ENCODE peak calls at places on chromosomes 11 and 22, in six cellular contexts. One of them, this sample, is unnamed.

GRCh38 chr11:35649984-35650383 is 12.6 kb upstream of the TRIM44 start:
- DNase-seq in IMR-90: peak; percentile 84
- DNase-seq in trophoblast cell: no peak
- DNase-seq in H1: no peak
- DNase-seq in H9: no peak
- DNase-seq in mesenchymal stem cell: peak; percentile 70
- DNase-seq in this sample: no peak

GRCh38 chr22:49668402-49668801 is 159.3 kb downstream of the BRD1 start:
- DNase-seq in IMR-90: no peak
- DNase-seq in trophoblast cell: no peak
- DNase-seq in H1: peak; percentile 33
- DNase-seq in H9: peak; percentile 16
- DNase-seq in mesenchymal stem cell: no peak
- DNase-seq in this sample: no peak

GRCh38 chr11:74417860-74418508 is 19.8 kb upstream of the PGM2L1 start:
- DNase-seq in IMR-90: peak; percentile 14
- DNase-seq in trophoblast cell: no peak
- DNase-seq in H1: no peak
- DNase-seq in H9: no peak
- DNase-seq in mesenchymal stem cell: peak; percentile 26
- DNase-seq in this sample: no peak

GRCh38 chr11:121129362-121130340 is 28.6 kb downstream of the TECTA start:
- DNase-seq in IMR-90: no peak
- DNase-seq in trophoblast cell: peak; percentile 73
- DNase-seq in H1: no peak
- DNase-seq in H9: no peak
- DNase-seq in mesenchymal stem cell: no peak
- DNase-seq in this sample: no peak

GRCh38 chr11:62574363-62575057 is 819 bp upstream of the EEF1G start:
- DNase-seq in IMR-90: peak; percentile 29
- DNase-seq in trophoblast cell: peak; percentile 42
- DNase-seq in H1: no peak
- DNase-seq in H9: no peak
- DNase-seq in mesenchymal stem cell: no peak
- DNase-seq in this sample: no peak

GRCh38 chr11:106344392-106344791 is 266.9 kb downstream of the AASDHPPT start:
- DNase-seq in IMR-90: peak; percentile 75
- DNase-seq in trophoblast cell: no peak
- DNase-seq in H1: no peak
- DNase-seq in H9: no peak
- DNase-seq in mesenchymal stem cell: no peak
- DNase-seq in this sample: no peak

GRCh38 chr11:67615455-67616430 is 9.0 kb downstream of the NDUFV1 start:
- DNase-seq in IMR-90: no peak
- DNase-seq in trophoblast cell: peak; percentile 60
- DNase-seq in H1: peak; percentile 93
- DNase-seq in H9: peak; percentile 88
- DNase-seq in mesenchymal stem cell: no peak
- DNase-seq in this sample: no peak

GRCh38 chr22:39454385-39454871 is 2.4 kb upstream of the MGAT3 start:
- DNase-seq in IMR-90: no peak
- DNase-seq in trophoblast cell: peak; percentile 61
- DNase-seq in H1: no peak
- DNase-seq in H9: peak; percentile 70
- DNase-seq in mesenchymal stem cell: no peak
- DNase-seq in this sample: no peak

GRCh38 chr11:18492888-18493287 is 33.9 kb downstream of the TSG101 start:
- DNase-seq in IMR-90: no peak
- DNase-seq in trophoblast cell: no peak
- DNase-seq in H1: no peak
- DNase-seq in H9: no peak
- DNase-seq in mesenchymal stem cell: no peak
- DNase-seq in this sample: no peak

GRCh38 chr11:127106938-127107337 is 106.4 kb upstream of the KIRREL3 start:
- DNase-seq in IMR-90: no peak
- DNase-seq in trophoblast cell: no peak
- DNase-seq in H1: no peak
- DNase-seq in H9: no peak
- DNase-seq in mesenchymal stem cell: no peak
- DNase-seq in this sample: no peak

GRCh38 chr11:109112748-109113378 is 309.1 kb upstream of the C11orf87 start:
- DNase-seq in IMR-90: no peak
- DNase-seq in trophoblast cell: no peak
- DNase-seq in H1: no peak
- DNase-seq in H9: no peak
- DNase-seq in mesenchymal stem cell: no peak
- DNase-seq in this sample: no peak

GRCh38 chr11:36405585-36406367 is 104.3 kb downstream of the TRAF6 start:
- DNase-seq in IMR-90: no peak
- DNase-seq in trophoblast cell: peak; percentile 68
- DNase-seq in H1: no peak
- DNase-seq in H9: no peak
- DNase-seq in mesenchymal stem cell: no peak
- DNase-seq in this sample: no peak

GRCh38 chr11:19290356-19290755 is 49.6 kb upstream of the E2F8 start:
- DNase-seq in IMR-90: no peak
- DNase-seq in trophoblast cell: no peak
- DNase-seq in H1: no peak
- DNase-seq in H9: no peak
- DNase-seq in mesenchymal stem cell: peak; percentile 5
- DNase-seq in this sample: no peak

GRCh38 chr11:13338437-13339069 is 61.0 kb downstream of the BMAL1 start:
- DNase-seq in IMR-90: peak; percentile 69
- DNase-seq in trophoblast cell: no peak
- DNase-seq in H1: no peak
- DNase-seq in H9: no peak
- DNase-seq in mesenchymal stem cell: peak; percentile 70
- DNase-seq in this sample: no peak

GRCh38 chr11:87536565-87536964 is 498.8 kb downstream of the TMEM135 start:
- DNase-seq in IMR-90: no peak
- DNase-seq in trophoblast cell: no peak
- DNase-seq in H1: no peak
- DNase-seq in H9: no peak
- DNase-seq in mesenchymal stem cell: no peak
- DNase-seq in this sample: no peak

GRCh38 chr11:12900496-12900895 is 108.6 kb upstream of the RASSF10 start:
- DNase-seq in IMR-90: peak; percentile 94
- DNase-seq in trophoblast cell: peak; percentile 93
- DNase-seq in H1: no peak
- DNase-seq in H9: no peak
- DNase-seq in mesenchymal stem cell: peak; percentile 93
- DNase-seq in this sample: no peak

GRCh38 chr22:28894320-28894719 is 10.9 kb downstream of the ZNRF3 start:
- DNase-seq in IMR-90: no peak
- DNase-seq in trophoblast cell: no peak
- DNase-seq in H1: no peak
- DNase-seq in H9: no peak
- DNase-seq in mesenchymal stem cell: no peak
- DNase-seq in this sample: no peak

GRCh38 chr11:12827929-12828812 is 153.9 kb downstream of the TEAD1 start:
- DNase-seq in IMR-90: peak; percentile 79
- DNase-seq in trophoblast cell: peak; percentile 56
- DNase-seq in H1: no peak
- DNase-seq in H9: peak; percentile 63
- DNase-seq in mesenchymal stem cell: peak; percentile 86
- DNase-seq in this sample: peak; percentile 73

GRCh38 chr22:35099883-35100282 is 33.9 kb downstream of the ISX start:
- DNase-seq in IMR-90: no peak
- DNase-seq in trophoblast cell: no peak
- DNase-seq in H1: no peak
- DNase-seq in H9: no peak
- DNase-seq in mesenchymal stem cell: no peak
- DNase-seq in this sample: no peak

GRCh38 chr11:72511393-72512047 is 77.2 kb upstream of the CLPB start:
- DNase-seq in IMR-90: no peak
- DNase-seq in trophoblast cell: peak; percentile 37
- DNase-seq in H1: no peak
- DNase-seq in H9: no peak
- DNase-seq in mesenchymal stem cell: peak; percentile 10
- DNase-seq in this sample: no peak

GRCh38 chr11:57645716-57646085 is 4.0 kb downstream of the YPEL4 start:
- DNase-seq in IMR-90: no peak
- DNase-seq in trophoblast cell: no peak
- DNase-seq in H1: peak; percentile 70
- DNase-seq in H9: no peak
- DNase-seq in mesenchymal stem cell: no peak
- DNase-seq in this sample: no peak

GRCh38 chr11:131690776-131691557 is 320.6 kb downstream of the NTM start:
- DNase-seq in IMR-90: no peak
- DNase-seq in trophoblast cell: no peak
- DNase-seq in H1: no peak
- DNase-seq in H9: no peak
- DNase-seq in mesenchymal stem cell: no peak
- DNase-seq in this sample: no peak

GRCh38 chr22:28230682-28231081 is 311.6 kb upstream of the PITPNB start:
- DNase-seq in IMR-90: peak; percentile 18
- DNase-seq in trophoblast cell: no peak
- DNase-seq in H1: no peak
- DNase-seq in H9: no peak
- DNase-seq in mesenchymal stem cell: no peak
- DNase-seq in this sample: no peak

GRCh38 chr22:24153353-24153752 is 27.9 kb upstream of the SUSD2 start:
- DNase-seq in IMR-90: peak; percentile 69
- DNase-seq in trophoblast cell: no peak
- DNase-seq in H1: no peak
- DNase-seq in H9: no peak
- DNase-seq in mesenchymal stem cell: peak; percentile 74
- DNase-seq in this sample: no peak

GRCh38 chr11:46353706-46354105 is 6.4 kb downstream of the DGKZ start:
- DNase-seq in IMR-90: peak; percentile 50
- DNase-seq in trophoblast cell: no peak
- DNase-seq in H1: no peak
- DNase-seq in H9: no peak
- DNase-seq in mesenchymal stem cell: no peak
- DNase-seq in this sample: no peak

GRCh38 chr11:33664829-33665228 is 35.8 kb downstream of the C11orf91 start:
- DNase-seq in IMR-90: no peak
- DNase-seq in trophoblast cell: no peak
- DNase-seq in H1: no peak
- DNase-seq in H9: no peak
- DNase-seq in mesenchymal stem cell: no peak
- DNase-seq in this sample: no peak
- H3K14ac ChIP-seq in IMR-90: no peak overlapping the region
- H3K14ac ChIP-seq in trophoblast cell: no peak overlapping the region
- H3K14ac ChIP-seq in H1: no peak overlapping the region
- H3K14ac ChIP-seq in H9: no peak overlapping the region
- H3K14ac ChIP-seq in mesenchymal stem cell: no peak overlapping the region
- H3K14ac ChIP-seq in this sample: no peak overlapping the region

DNA sequence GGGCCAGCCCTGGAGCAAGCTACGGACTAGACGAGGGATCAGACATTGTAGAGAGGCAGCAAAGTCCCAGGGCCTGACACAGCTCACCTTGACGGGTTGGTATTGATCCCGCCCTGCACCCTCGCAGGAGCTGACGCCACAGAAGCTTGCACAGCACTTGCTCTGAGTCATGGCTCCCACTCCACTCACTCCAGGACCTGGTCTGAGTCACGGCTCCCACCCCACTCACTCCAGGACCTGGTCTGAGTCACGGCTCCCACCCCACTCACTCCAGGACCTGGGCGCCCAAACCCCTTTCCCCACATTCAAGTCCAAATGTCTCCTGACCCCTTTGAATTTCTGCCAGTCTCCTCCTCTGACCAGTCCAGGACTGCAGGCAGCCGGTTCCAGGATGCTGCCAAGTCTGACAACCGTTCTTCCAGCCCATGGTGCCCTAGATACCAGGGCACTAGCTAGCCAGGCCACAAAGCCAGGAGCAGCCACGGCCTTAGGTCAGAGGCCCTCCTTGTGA is 6.0 kb upstream of the PNPLA5 start:
- DNase-seq in IMR-90: peak; percentile 87
- DNase-seq in trophoblast cell: no peak
- DNase-seq in H1: no peak
- DNase-seq in H9: no peak
- DNase-seq in mesenchymal stem cell: peak; percentile 66
- DNase-seq in this sample: no peak
- H3K14ac ChIP-seq in IMR-90: peak overlapping the region; percentile 40
- H3K14ac ChIP-seq in trophoblast cell: no peak overlapping the region
- H3K14ac ChIP-seq in H1: no peak overlapping the region
- H3K14ac ChIP-seq in H9: no peak overlapping the region
- H3K14ac ChIP-seq in mesenchymal stem cell: peak overlapping the region; percentile 37
- H3K14ac ChIP-seq in this sample: no peak overlapping the region

DNA sequence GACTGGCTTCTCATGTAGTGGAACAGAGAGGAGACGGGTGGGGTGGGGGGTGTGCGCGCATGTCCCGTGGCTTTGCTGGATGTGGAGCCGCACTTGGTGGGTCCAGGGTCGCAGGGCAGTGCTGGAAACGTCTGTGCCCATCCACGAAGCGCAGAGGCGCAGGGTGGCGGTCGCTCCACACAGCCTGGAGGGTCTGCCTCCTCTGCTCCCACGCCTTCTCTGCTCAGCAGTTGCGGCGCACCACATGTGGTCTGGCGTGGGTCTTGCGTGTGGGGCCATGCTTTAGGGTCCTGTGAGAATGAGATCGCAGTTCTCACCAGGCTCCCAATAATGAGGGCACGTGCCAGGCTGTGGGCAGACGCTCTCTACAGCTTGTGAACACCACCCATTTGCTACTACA is 50.7 kb downstream of the MUC6 start:
- DNase-seq in IMR-90: no peak
- DNase-seq in trophoblast cell: no peak
- DNase-seq in H1: no peak
- DNase-seq in H9: no peak
- DNase-seq in mesenchymal stem cell: no peak
- DNase-seq in this sample: no peak
- H3K14ac ChIP-seq in IMR-90: no peak overlapping the region
- H3K14ac ChIP-seq in trophoblast cell: peak overlapping the region; percentile 17
- H3K14ac ChIP-seq in H1: no peak overlapping the region
- H3K14ac ChIP-seq in H9: no peak overlapping the region
- H3K14ac ChIP-seq in mesenchymal stem cell: no peak overlapping the region
- H3K14ac ChIP-seq in this sample: no peak overlapping the region

GRCh38 chr11:43921561-43922294 is 20.7 kb upstream of the C11orf96 start:
- DNase-seq in IMR-90: no peak
- DNase-seq in trophoblast cell: no peak
- DNase-seq in H1: no peak
- DNase-seq in H9: no peak
- DNase-seq in mesenchymal stem cell: peak; percentile 67
- DNase-seq in this sample: no peak

GRCh38 chr11:43923327-43924111 is 18.9 kb upstream of the C11orf96 start:
- DNase-seq in IMR-90: peak; percentile 92
- DNase-seq in trophoblast cell: peak; percentile 41
- DNase-seq in H1: no peak
- DNase-seq in H9: no peak
- DNase-seq in mesenchymal stem cell: peak; percentile 97
- DNase-seq in this sample: no peak

GRCh38 chr11:43922295-43922648 is 20.2 kb upstream of the C11orf96 start:
- DNase-seq in IMR-90: peak; percentile 31
- DNase-seq in trophoblast cell: peak; percentile 50
- DNase-seq in H1: no peak
- DNase-seq in H9: no peak
- DNase-seq in mesenchymal stem cell: peak; percentile 62
- DNase-seq in this sample: no peak

GRCh38 chr11:43924112-43924855 is 18.2 kb upstream of the C11orf96 start:
- DNase-seq in IMR-90: no peak
- DNase-seq in trophoblast cell: peak; percentile 58
- DNase-seq in H1: no peak
- DNase-seq in H9: peak; percentile 71
- DNase-seq in mesenchymal stem cell: no peak
- DNase-seq in this sample: no peak

DNA sequence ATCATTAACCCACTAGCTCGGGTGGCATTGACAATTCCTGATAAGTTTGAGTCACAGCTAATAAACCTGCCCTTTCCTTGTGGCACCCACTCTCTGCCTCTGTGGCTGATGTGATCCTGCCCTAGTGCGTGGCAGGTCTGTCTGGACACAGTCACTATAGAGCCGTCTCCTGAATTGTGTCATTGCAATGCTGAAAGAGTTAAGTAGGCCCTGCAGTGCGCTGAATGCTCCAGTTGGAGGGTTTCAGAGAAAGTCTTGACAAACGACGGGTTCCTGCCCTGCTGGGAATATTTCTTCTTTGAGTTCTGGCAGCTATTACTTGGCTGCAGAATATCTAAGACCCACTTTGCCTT is 19.5 kb upstream of the C11orf96 start:
- DNase-seq in IMR-90: no peak
- DNase-seq in trophoblast cell: no peak
- DNase-seq in H1: no peak
- DNase-seq in H9: no peak
- DNase-seq in mesenchymal stem cell: no peak
- DNase-seq in this sample: no peak
- H3K14ac ChIP-seq in IMR-90: peak overlapping the region; percentile 39
- H3K14ac ChIP-seq in trophoblast cell: no peak overlapping the region
- H3K14ac ChIP-seq in H1: no peak overlapping the region
- H3K14ac ChIP-seq in H9: no peak overlapping the region
- H3K14ac ChIP-seq in mesenchymal stem cell: no peak overlapping the region
- H3K14ac ChIP-seq in this sample: no peak overlapping the region

This sample was measured in neuronal stem cell.